ENCODE peak calls at places on chromosomes 4 and X, in four cellular contexts. U, P, L and H are unnamed samples.

GRCh38 chr4:39044947-39045734 is 12.9 kb upstream of the TMEM156 start:
- DNase-seq in U (peak; percentile 54), L (no peak), P (no peak), H (peak; percentile 77)

GRCh38 chr4:120228086-120228485 is 161.4 kb upstream of the MAD2L1 start:
- DNase-seq in U (no peak), L (peak; percentile 97), P (no peak), H (no peak)

GRCh38 chrX:123171781-123172180 is 12.3 kb upstream of the GRIA3 start:
- DNase-seq in L (no peak), P (no peak), U (no peak), H (no peak)

GRCh38 chrX:66015152-66015827 is 24.6 kb downstream of the VSIG4 start:
- DNase-seq in L (peak; percentile 96), P (peak; percentile 17), U (no peak), H (no peak)

GRCh38 chr4:158090323-158090722 is 82.5 kb downstream of the GASK1B start:
- DNase-seq in U (no peak), L (no peak), P (no peak), H (no peak)

GRCh38 chr4:138269175-138269574 is 27.0 kb upstream of the SLC7A11 start:
- DNase-seq in P (no peak), L (no peak), U (no peak), H (no peak)

GRCh38 chr4:75630174-75630931 is at the start of gene CDKL2:
- DNase-seq in P (peak; percentile 96), L (no peak), U (peak; percentile 91), H (peak; percentile 96)

GRCh38 chrX:11293113-11293512 is at the start of gene AMELX:
- DNase-seq in P (no peak), L (no peak), U (no peak), H (no peak)

GRCh38 chr4:42390622-42391355 is 6.5 kb upstream of the SHISA3 start:
- DNase-seq in U (no peak), L (peak; percentile 13), P (no peak), H (no peak)

GRCh38 chr4:127776620-127777019 is 5.5 kb upstream of the HSPA4L start:
- DNase-seq in P (no peak), L (no peak), U (no peak), H (no peak)

GRCh38 chr4:85475631-85476233 is 782 bp downstream of the ARHGAP24 start:
- DNase-seq in U (no peak), P (no peak), L (no peak), H (peak; percentile 52)

GRCh38 chrX:13110427-13111324 is 66.3 kb upstream of the FAM9C start:
- DNase-seq in P (peak; percentile 51), L (peak; percentile 32), U (no peak), H (peak; percentile 64)

GRCh38 chrX:40108084-40108958 is 10.6 kb upstream of the BCOR start:
- DNase-seq in U (no peak), L (no peak), P (peak; percentile 62), H (peak; percentile 78)

GRCh38 chr4:19319607-19320006 is 932.1 kb upstream of the SLIT2 start:
- DNase-seq in L (no peak), P (no peak), U (no peak), H (no peak)

GRCh38 chr4:84238247-84239090 is 260.6 kb downstream of the NKX6-1 start:
- DNase-seq in U (no peak), P (no peak), L (peak; percentile 91), H (no peak)

GRCh38 chrX:130746709-130747347 is 156.2 kb downstream of the ENOX2 start:
- DNase-seq in L (no peak), P (no peak), U (no peak), H (no peak)

GRCh38 chrX:132737743-132738142 is 220.7 kb downstream of the HS6ST2 start:
- DNase-seq in P (no peak), L (peak; percentile 47), U (peak; percentile 37), H (no peak)

GRCh38 chrX:63784902-63785692 is at the start of gene ARHGEF9:
- DNase-seq in U (no peak), P (peak; percentile 16), L (no peak), H (peak; percentile 49)

GRCh38 chr4:61373901-61374611 is 173.9 kb downstream of the ADGRL3 start:
- DNase-seq in P (no peak), U (no peak), L (no peak), H (no peak)

GRCh38 chr4:176065365-176066249 is at the start of gene WDR17:
- DNase-seq in P (peak; percentile 86), U (peak; percentile 49), L (peak; percentile 83), H (peak; percentile 91)

GRCh38 chrX:63658920-63659319 is 126.1 kb downstream of the ARHGEF9 start:
- DNase-seq in P (no peak), U (no peak), L (no peak), H (no peak)

GRCh38 chr4:147157860-147158701 is 212.4 kb upstream of the TTC29 start:
- DNase-seq in P (peak; percentile 9), L (no peak), U (no peak), H (no peak)

GRCh38 chr4:38322709-38323108 is 341.3 kb upstream of the KLF3 start:
- DNase-seq in L (no peak), P (no peak), U (no peak), H (no peak)

GRCh38 chrX:13043138-13043537 is 1.3 kb downstream of the FAM9C start:
- DNase-seq in P (no peak), U (no peak), L (no peak), H (no peak)

GRCh38 chr4:142516686-142517145 is 329.4 kb downstream of the INPP4B start:
- DNase-seq in P (no peak), U (no peak), L (no peak), H (no peak)

GRCh38 chr4:78561677-78562076 is 10.1 kb downstream of the ANXA3 start:
- DNase-seq in L (no peak), U (no peak), P (no peak), H (no peak)

GRCh38 chr4:174009686-174010451 is 273.6 kb downstream of the FBXO8 start:
- DNase-seq in L (no peak), P (no peak), U (no peak), H (no peak)

GRCh38 chr4:73661646-73662119 is 41.4 kb upstream of the RASSF6 start:
- DNase-seq in L (peak; percentile 54), P (no peak), U (no peak), H (no peak)

GRCh38 chr4:110617095-110617494 is 5.8 kb downstream of the PITX2 start:
- DNase-seq in U (no peak), L (no peak), P (no peak), H (no peak)

GRCh38 chrX:1592863-1593201 is 1.4 kb downstream of the AKAP17A start:
- DNase-seq in P (no peak), U (no peak), L (peak; percentile 52), H (no peak)

GRCh38 chrX:8201896-8202331 is 30.8 kb upstream of the VCX2 start:
- DNase-seq in L (no peak), U (no peak), P (no peak), H (no peak)

GRCh38 chr4:183342541-183343533 is 20.6 kb upstream of the CLDN24 start:
- DNase-seq in L (peak; percentile 24), P (no peak), U (no peak), H (no peak)